ENCODE peak calls at places on chromosome 20, in five cellular contexts. One of them, this sample, is unnamed.
A peak's percentile ranks its signal among the peaks of the same experiment; 100 is the strongest.

GRCh38 chr20:18403269-18403668 is 63.6 kb downstream of the DZANK1 start:
- DNase-seq in fibroblast of lung: no peak
- DNase-seq in heart right ventricle: no peak
- DNase-seq in heart left ventricle: no peak
- DNase-seq in mucosa of descending colon: no peak
- DNase-seq in this sample: no peak

GRCh38 chr20:8756410-8756809 is 312.5 kb upstream of the PLCB4 start:
- DNase-seq in heart left ventricle: peak; percentile 50
- DNase-seq in heart right ventricle: no peak
- DNase-seq in fibroblast of lung: peak; percentile 70
- DNase-seq in mucosa of descending colon: no peak
- DNase-seq in this sample: no peak

GRCh38 chr20:39136145-39136544 is 174.0 kb downstream of the DHX35 start:
- DNase-seq in heart left ventricle: no peak
- DNase-seq in heart right ventricle: no peak
- DNase-seq in mucosa of descending colon: no peak
- DNase-seq in fibroblast of lung: no peak
- DNase-seq in this sample: no peak

GRCh38 chr20:47318027-47318595 is 38.4 kb downstream of the ZMYND8 start:
- DNase-seq in heart left ventricle: no peak
- DNase-seq in mucosa of descending colon: no peak
- DNase-seq in fibroblast of lung: peak; percentile 71
- DNase-seq in heart right ventricle: no peak
- DNase-seq in this sample: peak; percentile 77

GRCh38 chr20:33311011-33311410 is 28.0 kb downstream of the BPIFB1 start:
- DNase-seq in heart right ventricle: no peak
- DNase-seq in mucosa of descending colon: no peak
- DNase-seq in fibroblast of lung: no peak
- DNase-seq in heart left ventricle: no peak
- DNase-seq in this sample: no peak

GRCh38 chr20:38937978-38938473 is 11.8 kb downstream of the FAM83D start:
- DNase-seq in heart left ventricle: no peak
- DNase-seq in fibroblast of lung: no peak
- DNase-seq in heart right ventricle: no peak
- DNase-seq in mucosa of descending colon: no peak
- DNase-seq in this sample: no peak

GRCh38 chr20:45887346-45887715 is at the start of gene SPATA25:
- DNase-seq in heart right ventricle: no peak
- DNase-seq in heart left ventricle: no peak
- DNase-seq in mucosa of descending colon: no peak
- DNase-seq in fibroblast of lung: no peak
- DNase-seq in this sample: no peak

GRCh38 chr20:20837574-20838021 is 125.2 kb upstream of the RALGAPA2 start:
- DNase-seq in heart left ventricle: no peak
- DNase-seq in fibroblast of lung: peak; percentile 55
- DNase-seq in heart right ventricle: peak; percentile 40
- DNase-seq in mucosa of descending colon: peak; percentile 62
- DNase-seq in this sample: peak; percentile 49

GRCh38 chr20:47740225-47741184 is 44.8 kb downstream of the SULF2 start:
- DNase-seq in heart right ventricle: peak; percentile 29
- DNase-seq in heart left ventricle: peak; percentile 40
- DNase-seq in mucosa of descending colon: peak; percentile 43
- DNase-seq in fibroblast of lung: no peak
- DNase-seq in this sample: no peak

GRCh38 chr20:2470432-2471193 is at the start of gene SNRPB:
- DNase-seq in heart left ventricle: peak; percentile 97
- DNase-seq in mucosa of descending colon: peak; percentile 97
- DNase-seq in heart right ventricle: peak; percentile 94
- DNase-seq in fibroblast of lung: peak; percentile 100
- DNase-seq in this sample: peak; percentile 97

GRCh38 chr20:22616551-22616950 is 32.2 kb upstream of the FOXA2 start:
- DNase-seq in heart left ventricle: no peak
- DNase-seq in heart right ventricle: no peak
- DNase-seq in fibroblast of lung: no peak
- DNase-seq in mucosa of descending colon: no peak
- DNase-seq in this sample: no peak

GRCh38 chr20:56412949-56413348 is 889 bp downstream of the CASS4 start:
- DNase-seq in mucosa of descending colon: no peak
- DNase-seq in heart left ventricle: no peak
- DNase-seq in fibroblast of lung: no peak
- DNase-seq in heart right ventricle: no peak
- DNase-seq in this sample: no peak

GRCh38 chr20:10352934-10353866 is 80.8 kb downstream of the MKKS start:
- DNase-seq in heart right ventricle: no peak
- DNase-seq in fibroblast of lung: peak; percentile 44
- DNase-seq in mucosa of descending colon: no peak
- DNase-seq in heart left ventricle: no peak
- DNase-seq in this sample: no peak

GRCh38 chr20:4607287-4607713 is 114.4 kb upstream of the PRND start:
- DNase-seq in heart left ventricle: peak; percentile 39
- DNase-seq in mucosa of descending colon: no peak
- DNase-seq in heart right ventricle: no peak
- DNase-seq in fibroblast of lung: peak; percentile 81
- DNase-seq in this sample: peak; percentile 62

GRCh38 chr20:16806886-16807285 is 58.7 kb downstream of the OTOR start:
- DNase-seq in mucosa of descending colon: no peak
- DNase-seq in heart left ventricle: no peak
- DNase-seq in fibroblast of lung: no peak
- DNase-seq in heart right ventricle: no peak
- DNase-seq in this sample: no peak

GRCh38 chr20:53707341-53708102 is 113.9 kb upstream of the ZNF217 start:
- DNase-seq in fibroblast of lung: peak; percentile 23
- DNase-seq in heart right ventricle: no peak
- DNase-seq in heart left ventricle: no peak
- DNase-seq in mucosa of descending colon: no peak
- DNase-seq in this sample: no peak

GRCh38 chr20:49690899-49691620 is 22.6 kb downstream of the B4GALT5 start:
- DNase-seq in mucosa of descending colon: no peak
- DNase-seq in heart right ventricle: no peak
- DNase-seq in heart left ventricle: no peak
- DNase-seq in fibroblast of lung: peak; percentile 59
- DNase-seq in this sample: no peak

GRCh38 chr20:49692941-49693340 is 20.7 kb downstream of the B4GALT5 start:
- DNase-seq in heart left ventricle: no peak
- DNase-seq in mucosa of descending colon: no peak
- DNase-seq in heart right ventricle: no peak
- DNase-seq in fibroblast of lung: no peak
- DNase-seq in this sample: no peak

GRCh38 chr20:49693435-49694171 is 20.1 kb downstream of the B4GALT5 start:
- DNase-seq in heart left ventricle: no peak
- DNase-seq in heart right ventricle: no peak
- DNase-seq in fibroblast of lung: no peak
- DNase-seq in mucosa of descending colon: no peak
- DNase-seq in this sample: no peak

GRCh38 chr20:49694450-49695071 is 19.1 kb downstream of the B4GALT5 start:
- DNase-seq in heart right ventricle: no peak
- DNase-seq in heart left ventricle: no peak
- DNase-seq in mucosa of descending colon: no peak
- DNase-seq in fibroblast of lung: no peak
- DNase-seq in this sample: no peak

DNA sequence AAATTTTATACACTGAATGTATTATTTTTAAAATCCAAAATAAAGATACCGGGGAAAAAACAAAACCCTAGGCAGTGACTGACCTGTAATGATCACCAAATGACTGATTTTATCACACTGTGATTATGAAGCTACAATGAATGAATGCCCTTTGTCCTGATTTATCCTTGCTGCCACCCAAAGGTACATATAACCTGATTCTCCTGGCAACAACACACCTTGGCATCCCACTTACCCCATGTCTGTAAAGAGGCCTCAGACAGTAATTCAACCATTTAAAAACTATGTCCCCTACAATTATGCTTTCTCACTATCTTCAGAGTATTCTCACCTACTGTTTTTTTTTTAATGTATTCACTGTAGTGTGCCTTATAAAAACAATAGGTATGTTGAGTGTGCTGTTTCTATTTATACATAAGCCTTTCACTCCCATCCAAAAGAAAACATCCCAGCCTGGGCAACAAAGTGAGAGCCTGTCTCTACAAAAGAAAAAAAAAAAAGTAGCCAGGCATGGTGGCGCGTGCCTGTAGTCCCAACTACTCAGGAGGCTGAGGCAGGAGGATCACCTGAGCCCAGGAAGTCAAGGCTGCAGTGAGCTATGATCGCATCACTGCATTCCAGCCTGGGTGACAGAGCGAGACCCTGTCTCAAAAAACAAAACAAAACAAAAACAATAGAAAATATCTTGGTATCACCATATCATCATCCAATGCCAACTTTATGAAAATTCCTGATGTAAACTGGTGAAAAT is 21.7 kb downstream of the B4GALT5 start:
- DNase-seq in heart left ventricle: no peak
- DNase-seq in mucosa of descending colon: no peak
- DNase-seq in heart right ventricle: no peak
- DNase-seq in fibroblast of lung: no peak
- DNase-seq in this sample: no peak
- H3K4me1 ChIP-seq in heart left ventricle: peaks cover 29% of the 10 kb centered on the region
- H3K4me1 ChIP-seq in mucosa of descending colon: peaks cover 51% of the 10 kb centered on the region
- H3K4me1 ChIP-seq in heart right ventricle: peaks cover 59% of the 10 kb centered on the region
- H3K4me1 ChIP-seq in fibroblast of lung: no peaks in the 10 kb centered on the region
- H3K4me1 ChIP-seq in this sample: peaks cover 15% of the 10 kb centered on the region

GRCh38 chr20:51378171-51378928 is 164.2 kb downstream of the NFATC2 start:
- DNase-seq in heart left ventricle: no peak
- DNase-seq in mucosa of descending colon: no peak
- DNase-seq in heart right ventricle: no peak
- DNase-seq in fibroblast of lung: no peak
- DNase-seq in this sample: no peak
- TF ChIP-seq CTCF in heart left ventricle: no peak
- TF ChIP-seq CTCF in mucosa of descending colon: no peak
- TF ChIP-seq CTCF in heart right ventricle: no peak
- TF ChIP-seq CTCF in fibroblast of lung: peak; percentile 7
- TF ChIP-seq CTCF in this sample: no peak

GRCh38 chr20:32207626-32208498 is at the start of the genes PLAGL2 and POFUT1:
- DNase-seq in heart right ventricle: peak; percentile 91
- DNase-seq in mucosa of descending colon: peak; percentile 94
- DNase-seq in fibroblast of lung: peak; percentile 85
- DNase-seq in heart left ventricle: peak; percentile 92
- DNase-seq in this sample: peak; percentile 82

GRCh38 chr20:32204485-32205115 is 2.9 kb downstream of the PLAGL2 start:
- DNase-seq in fibroblast of lung: no peak
- DNase-seq in heart right ventricle: no peak
- DNase-seq in mucosa of descending colon: no peak
- DNase-seq in heart left ventricle: no peak
- DNase-seq in this sample: no peak

GRCh38 chr20:32207211-32207625 is 325 bp downstream of the PLAGL2 start:
- DNase-seq in mucosa of descending colon: no peak
- DNase-seq in heart left ventricle: no peak
- DNase-seq in heart right ventricle: no peak
- DNase-seq in fibroblast of lung: no peak
- DNase-seq in this sample: no peak

GRCh38 chr20:32205502-32206382 is 1.8 kb downstream of the PLAGL2 start:
- DNase-seq in fibroblast of lung: peak; percentile 38
- DNase-seq in mucosa of descending colon: no peak
- DNase-seq in heart right ventricle: no peak
- DNase-seq in heart left ventricle: no peak
- DNase-seq in this sample: no peak

DNA sequence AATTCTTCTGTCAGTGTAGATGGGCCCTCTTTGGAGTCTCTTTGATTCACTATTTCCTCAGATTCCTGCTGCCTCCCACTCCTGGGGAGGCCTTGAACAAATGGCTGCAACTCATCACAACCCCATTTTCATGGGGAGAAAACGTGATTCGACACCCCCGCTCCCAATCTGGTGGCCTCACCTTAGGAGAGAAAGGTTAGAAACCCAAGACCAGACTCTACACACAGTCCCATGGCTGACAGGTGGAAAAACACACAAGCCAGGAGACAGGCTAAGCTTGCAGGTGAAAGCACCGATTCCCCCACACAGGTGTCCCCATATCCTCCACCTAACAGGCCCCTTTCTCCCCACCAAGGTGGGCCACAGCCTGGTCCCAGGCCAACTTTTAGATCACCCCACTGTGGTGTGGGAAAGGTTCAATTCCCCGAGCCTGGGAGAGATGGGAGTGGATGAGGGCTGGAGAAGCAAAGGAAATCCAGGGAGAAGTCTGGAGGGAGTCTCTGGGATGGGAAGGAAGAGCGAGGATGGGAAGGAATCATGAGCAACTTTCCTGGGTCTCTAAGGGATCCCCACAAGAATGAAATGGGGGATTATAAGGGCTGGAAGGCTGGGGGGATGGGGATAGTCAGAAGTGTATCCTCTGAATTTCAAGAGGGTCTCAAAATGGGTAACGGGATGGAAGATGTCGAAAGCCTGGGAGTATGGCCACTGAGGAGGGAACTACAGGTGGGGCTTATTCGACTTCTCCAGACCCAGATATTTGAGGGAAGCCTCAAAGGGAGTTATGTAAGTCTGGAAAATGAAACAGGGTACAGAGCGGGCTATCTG is 946 bp downstream of the PLAGL2 start:
- DNase-seq in fibroblast of lung: no peak
- DNase-seq in heart left ventricle: no peak
- DNase-seq in heart right ventricle: no peak
- DNase-seq in mucosa of descending colon: no peak
- DNase-seq in this sample: no peak
- H3K4me1 ChIP-seq in fibroblast of lung: peaks cover 6% of the 10 kb centered on the region
- H3K4me1 ChIP-seq in heart left ventricle: peaks cover 31% of the 10 kb centered on the region
- H3K4me1 ChIP-seq in heart right ventricle: peaks cover 67% of the 10 kb centered on the region
- H3K4me1 ChIP-seq in mucosa of descending colon: peaks cover 64% of the 10 kb centered on the region
- H3K4me1 ChIP-seq in this sample: peaks cover 12% of the 10 kb centered on the region

GRCh38 chr20:58246346-58246745 is 17.9 kb upstream of the ANKRD60 start:
- DNase-seq in heart left ventricle: no peak
- DNase-seq in mucosa of descending colon: no peak
- DNase-seq in heart right ventricle: no peak
- DNase-seq in fibroblast of lung: peak; percentile 38
- DNase-seq in this sample: no peak
- TF ChIP-seq CTCF in heart left ventricle: peak; percentile 24
- TF ChIP-seq CTCF in mucosa of descending colon: no peak
- TF ChIP-seq CTCF in heart right ventricle: no peak
- TF ChIP-seq CTCF in fibroblast of lung: peak; percentile 41
- TF ChIP-seq CTCF in this sample: no peak

This sample was measured in uterus.